ENCODE peak calls at places on chromosomes 7 and 10, in four cellular contexts. A, K, L and Y are unnamed samples. For H3K4me1, the result is how much of the 10 kb centered on the place peaks cover.

GRCh38 chr10:12413369-12413711 is 64.0 kb downstream of the CAMK1D start:
- DNase-seq in A (no peak), K (no peak), L (no peak), Y (no peak)

GRCh38 chr10:72242675-72243074 is 26.6 kb upstream of the ASCC1 start:
- DNase-seq in A (peak), K (peak), L (peak), Y (no peak)

GRCh38 chr10:33216661-33217427 is 117.6 kb downstream of the NRP1 start:
- DNase-seq in A (no peak), K (no peak), L (no peak), Y (no peak)

GRCh38 chr7:151859111-151859947 is 17.6 kb downstream of the PRKAG2 start:
- DNase-seq in A (no peak), K (no peak), L (no peak), Y (no peak)

GRCh38 chr10:98971464-98971863 is 264.2 kb downstream of the HPSE2 start:
- DNase-seq in A (no peak), K (no peak), L (no peak), Y (no peak)

GRCh38 chr10:54441286-54441685 is 359.7 kb downstream of the PCDH15 start:
- DNase-seq in A (no peak), K (no peak), L (no peak), Y (no peak)

GRCh38 chr7:105014725-105015630 is 973 bp downstream of the KMT2E start:
- DNase-seq in A (peak), K (peak), L (peak), Y (peak)

GRCh38 chr10:129848084-129848483 is 116.0 kb downstream of the EBF3 start:
- DNase-seq in A (no peak), K (no peak), L (no peak), Y (no peak)

GRCh38 chr7:75842836-75843446 is 29.3 kb upstream of the CCL24 start:
- DNase-seq in A (no peak), K (peak), L (peak), Y (no peak)

GRCh38 chr7:87001214-87001613 is 58.2 kb downstream of the ELAPOR2 start:
- DNase-seq in A (no peak), K (no peak), L (no peak), Y (no peak)

GRCh38 chr10:14736600-14737081 is 38.1 kb downstream of the FAM107B start:
- DNase-seq in A (no peak), K (peak), L (no peak), Y (peak)

GRCh38 chr7:91164948-91165845 is 99.0 kb upstream of the FZD1 start:
- DNase-seq in A (no peak), K (no peak), L (no peak), Y (no peak)

GRCh38 chr7:468681-469590 is 50.7 kb downstream of the PDGFA start:
- DNase-seq in A (peak), K (no peak), L (no peak), Y (peak)

GRCh38 chr7:105745681-105746330 is 130.6 kb downstream of the ATXN7L1 start:
- DNase-seq in A (no peak), K (peak), L (no peak), Y (no peak)

GRCh38 chr10:24691113-24691512 is 32.6 kb downstream of the ARHGAP21 start:
- DNase-seq in A (peak), K (no peak), L (no peak), Y (no peak)

GRCh38 chr7:41005381-41005901 is 697.4 kb downstream of the INHBA start:
- DNase-seq in A (no peak), K (no peak), L (no peak), Y (no peak)

GRCh38 chr7:44288381-44288685 is 37.1 kb downstream of the CAMK2B start:
- DNase-seq in A (no peak), K (peak), L (no peak), Y (no peak)

GRCh38 chr7:123608991-123609882 is 7.6 kb downstream of the ASB15 start:
- DNase-seq in A (no peak), K (no peak), L (no peak), Y (no peak)

GRCh38 chr7:106339513-106340246 is 54.9 kb upstream of the NAMPT start:
- DNase-seq in A (no peak), K (no peak), L (no peak), Y (no peak)

GRCh38 chr7:34107306-34107705 is 202.0 kb downstream of the BMPER start:
- DNase-seq in A (peak), K (no peak), L (no peak), Y (no peak)

GRCh38 chr10:117165557-117166419 is 27.7 kb upstream of the VAX1 start:
- DNase-seq in A (no peak), K (peak), L (peak), Y (no peak)

GRCh38 chr10:126930506-126931458 is 25.6 kb downstream of the DOCK1 start:
- DNase-seq in A (no peak), K (no peak), L (no peak), Y (no peak)

GRCh38 chr7:33091111-33091531 is 18.1 kb downstream of the RP9 start:
- DNase-seq in A (no peak), K (no peak), L (no peak), Y (no peak)

GRCh38 chr10:3526721-3527120 is 258.3 kb downstream of the KLF6 start:
- DNase-seq in A (no peak), K (no peak), L (no peak), Y (no peak)

GRCh38 chr7:142800699-142801260 is 30.0 kb downstream of the PRSS2 start:
- DNase-seq in A (no peak), K (peak), L (no peak), Y (no peak)

GRCh38 chr7:123845823-123846216 is 851 bp downstream of the HYAL4 start:
- DNase-seq in A (no peak), K (no peak), L (no peak), Y (no peak)

GRCh38 chr10:82934429-82934828 is 1059.4 kb downstream of the NRG3 start:
- DNase-seq in A (no peak), K (no peak), L (no peak), Y (no peak)

GRCh38 chr7:38858281-38858884 is 50.6 kb downstream of the VPS41 start:
- DNase-seq in A (no peak), K (no peak), L (no peak), Y (no peak)

GRCh38 chr10:60480865-60481563 is 91.3 kb upstream of the ANK3 start:
- DNase-seq in A (no peak), K (peak), L (peak), Y (no peak)

GRCh38 chr7:33237034-33237433 is 107.7 kb downstream of the BBS9 start:
- DNase-seq in A (no peak), K (no peak), L (no peak), Y (no peak)

GRCh38 chr10:132464256-132465192 is 67.5 kb downstream of the PWWP2B start:
- DNase-seq in A (peak), K (peak), L (peak), Y (peak)

GRCh38 chr10:132465193-132465888 is 68.3 kb downstream of the PWWP2B start:
- DNase-seq in A (no peak), K (no peak), L (no peak), Y (peak)

GRCh38 chr10:132467464-132468149 is 70.0 kb upstream of the INPP5A start:
- DNase-seq in A (no peak), K (no peak), L (peak), Y (no peak)

GRCh38 chr10:132466520-132467463 is 69.8 kb downstream of the PWWP2B start:
- DNase-seq in A (no peak), K (no peak), L (no peak), Y (no peak)

DNA sequence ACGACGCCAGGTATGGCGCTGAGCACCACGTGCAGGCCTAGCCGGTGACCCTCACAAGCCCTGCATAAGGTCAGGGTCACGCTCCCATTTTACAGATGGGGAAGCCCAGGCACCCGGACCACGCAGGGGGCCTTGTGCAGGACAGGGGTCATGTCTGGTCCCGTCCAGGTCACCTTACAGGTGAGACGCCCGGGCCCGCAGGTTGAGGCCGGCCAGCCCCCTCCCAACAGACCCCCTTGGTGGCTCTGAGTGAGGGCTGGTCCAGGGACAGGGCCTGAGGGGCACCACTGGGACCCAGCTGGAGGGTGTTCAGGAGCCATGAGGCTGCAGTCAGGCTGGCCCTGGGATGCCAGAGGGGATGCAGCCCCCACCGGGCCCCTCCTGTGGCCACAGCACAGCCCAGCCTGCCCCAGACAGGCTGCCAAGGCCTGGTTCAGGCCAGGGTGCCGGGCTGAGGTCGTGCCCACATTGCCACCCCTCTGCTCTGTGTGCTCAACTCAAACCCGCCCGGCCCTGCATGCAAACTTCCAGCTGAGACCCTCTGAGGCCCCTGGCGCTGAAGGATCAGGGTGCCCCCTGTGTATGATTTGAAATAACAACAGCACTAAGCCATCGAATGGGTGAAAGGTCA is 69.0 kb downstream of the PWWP2B start:
- DNase-seq in A (no peak), K (no peak), L (no peak), Y (peak)
- H3K4me1 ChIP-seq in A (under half), K (under half), L (half or more), Y (half or more)

DNA sequence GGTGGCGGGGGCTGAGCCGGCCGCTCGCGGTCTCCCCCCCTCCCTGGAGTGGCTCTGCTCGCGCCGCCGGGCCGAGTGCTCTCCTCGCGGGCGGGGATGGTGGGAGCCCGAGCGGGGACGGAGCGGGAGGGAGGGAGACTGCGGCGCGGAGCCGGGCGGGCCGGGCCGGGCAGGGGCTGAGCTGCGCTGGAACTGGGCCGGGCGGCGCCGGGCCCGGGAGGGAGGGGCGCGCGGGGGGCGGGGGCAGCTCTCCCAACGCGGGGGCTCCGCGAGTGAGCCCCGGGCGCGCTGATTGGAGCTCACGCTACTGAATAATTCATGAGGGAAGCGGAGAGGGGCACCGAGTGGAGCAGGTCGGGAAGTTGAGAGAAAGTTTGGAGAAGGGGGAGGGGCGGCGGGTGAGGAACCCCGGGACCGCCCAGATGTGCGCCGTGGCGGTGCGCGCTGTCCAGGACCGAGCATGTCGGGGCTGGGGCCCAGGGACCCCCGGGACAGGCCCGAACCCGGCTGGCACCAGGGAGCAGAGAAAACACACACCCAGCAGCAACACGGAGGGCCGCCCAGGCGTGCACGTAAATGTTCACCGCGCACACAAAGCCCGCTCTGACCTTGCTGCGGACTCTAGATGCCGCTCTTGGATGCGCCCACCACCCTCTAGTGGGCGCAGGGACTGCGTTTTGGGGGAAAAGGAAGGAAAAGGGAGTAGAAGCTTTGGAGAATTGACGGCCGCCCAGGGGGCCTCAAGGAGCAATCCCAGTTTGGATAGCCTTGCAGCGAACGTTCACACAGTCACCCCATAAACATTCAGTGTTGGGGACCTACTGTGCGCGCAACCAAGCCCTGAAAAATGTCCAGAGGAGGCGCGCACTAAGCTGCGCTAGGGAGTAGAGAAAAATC is at the start of gene EPHB4:
- DNase-seq in A (peak), K (peak), L (peak), Y (peak)
- H3K27ac ChIP-seq in A (peak), K (peak), L (peak), Y (peak)

DNA sequence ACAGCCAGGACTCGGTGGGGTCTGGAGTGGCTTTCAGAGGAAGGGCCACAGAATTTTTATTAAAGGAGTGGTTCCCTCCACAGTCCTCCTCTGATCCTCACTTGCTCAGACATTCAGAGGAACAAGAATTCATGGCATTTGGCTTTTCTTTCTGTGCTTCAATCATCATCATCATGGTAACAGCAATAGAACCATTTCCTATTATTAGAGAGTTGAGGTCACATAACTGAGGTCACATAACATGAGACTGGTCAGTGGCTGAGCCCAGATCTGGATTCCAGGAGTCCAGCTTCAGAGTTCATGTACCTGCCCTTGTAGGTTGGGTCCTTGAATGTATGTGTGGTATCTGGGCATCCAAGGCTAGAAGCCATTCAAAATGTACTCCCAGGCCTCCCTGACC is 177.3 kb upstream of the GRB10 start:
- DNase-seq in A (no peak), K (no peak), L (no peak), Y (no peak)
- TF ChIP-seq POLR2A in A (no peak), K (no peak), L (no peak), Y (no peak)

DNA sequence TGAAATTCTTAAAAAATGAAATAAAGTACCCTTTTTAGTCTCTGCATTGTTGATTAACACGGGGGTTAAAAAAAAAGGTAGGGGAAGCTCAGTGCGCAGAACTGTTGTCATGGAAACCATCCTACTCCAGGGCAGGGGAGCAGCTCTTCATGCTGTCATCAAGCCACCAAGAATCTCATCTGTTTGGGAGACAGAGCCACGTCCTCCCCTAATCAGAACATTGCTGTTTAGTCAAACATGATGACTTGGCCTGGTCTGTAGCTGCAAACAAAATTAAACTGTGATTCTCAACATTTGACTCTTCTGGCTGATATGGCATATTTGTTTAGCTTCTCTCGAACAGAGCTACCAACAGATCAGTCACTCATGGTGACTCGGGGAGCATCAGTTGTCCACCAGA is 254.4 kb upstream of the KLF14 start:
- DNase-seq in A (no peak), K (no peak), L (no peak), Y (no peak)
- H3K4me1 ChIP-seq in A (under half), K (under half), L (half or more), Y (under half)

GRCh38 chr7:102935450-102936110 is 22.8 kb downstream of the LRRC17 start:
- DNase-seq in A (no peak), K (no peak), L (no peak), Y (no peak)

GRCh38 chr7:102931757-102932156 is 19.0 kb downstream of the LRRC17 start:
- DNase-seq in A (no peak), K (no peak), L (no peak), Y (no peak)

GRCh38 chr7:102933763-102934162 is 21.0 kb downstream of the LRRC17 start:
- DNase-seq in A (peak), K (peak), L (peak), Y (no peak)

GRCh38 chr7:102934670-102935069 is 21.9 kb downstream of the LRRC17 start:
- DNase-seq in A (no peak), K (no peak), L (no peak), Y (no peak)

DNA sequence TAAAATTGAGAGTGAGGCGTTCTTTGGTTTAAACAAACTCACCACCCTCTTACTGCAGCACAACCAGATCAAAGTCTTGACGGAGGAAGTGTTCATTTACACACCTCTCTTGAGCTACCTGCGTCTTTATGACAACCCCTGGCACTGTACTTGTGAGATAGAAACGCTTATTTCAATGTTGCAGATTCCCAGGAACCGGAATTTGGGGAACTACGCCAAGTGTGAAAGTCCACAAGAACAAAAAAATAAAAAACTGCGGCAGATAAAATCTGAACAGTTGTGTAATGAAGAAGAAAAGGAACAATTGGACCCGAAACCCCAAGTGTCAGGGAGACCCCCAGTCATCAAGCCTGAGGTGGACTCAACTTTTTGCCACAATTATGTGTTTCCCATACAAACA is 21.5 kb downstream of the LRRC17 start:
- DNase-seq in A (no peak), K (no peak), L (no peak), Y (no peak)
- H3K27ac ChIP-seq in A (peak), K (peak), L (peak), Y (no peak)